ENCODE peak calls at places on chromosomes 4 and X, in five cellular contexts. V, J, N, K and P are unnamed samples.

GRCh38 chr4:150236626-150237025 is 158.4 kb downstream of the DCLK2 start:
- DNase-seq in V (no peak), J (peak; percentile 55), N (no peak), K (no peak), P (no peak)

GRCh38 chr4:23999714-24000113 is 109.9 kb upstream of the PPARGC1A start:
- DNase-seq in V (no peak), J (peak; percentile 34), N (no peak), K (no peak), P (no peak)

GRCh38 chr4:1192493-1193205 is 20.3 kb upstream of the SPON2 start:
- DNase-seq in V (no peak), J (no peak), N (no peak), K (no peak), P (peak; percentile 61)

GRCh38 chr4:159273841-159274240 is 171.0 kb downstream of the RAPGEF2 start:
- DNase-seq in V (no peak), J (no peak), N (no peak), K (no peak), P (no peak)

GRCh38 chr4:161554372-161554990 is 609.3 kb downstream of the FSTL5 start:
- DNase-seq in V (no peak), J (peak; percentile 69), N (no peak), K (no peak), P (no peak)

GRCh38 chr4:144355809-144356757 is 215.6 kb upstream of the GYPA start:
- DNase-seq in V (no peak), J (peak; percentile 51), N (peak; percentile 70), K (peak; percentile 70), P (no peak)

GRCh38 chr4:82519072-82519471 is 42.7 kb downstream of the TMEM150C start:
- DNase-seq in V (no peak), J (no peak), N (no peak), K (no peak), P (no peak)

GRCh38 chrX:153966283-153966688 is 5.3 kb downstream of the HCFC1 start:
- DNase-seq in V (no peak), J (no peak), N (no peak), K (no peak), P (peak; percentile 51)

GRCh38 chr4:109576462-109576861 is 16.4 kb downstream of the MCUB start:
- DNase-seq in V (no peak), J (peak; percentile 11), N (no peak), K (no peak), P (no peak)

GRCh38 chr4:106444557-106444956 is 76.0 kb upstream of the GIMD1 start:
- DNase-seq in V (no peak), J (peak; percentile 54), N (no peak), K (no peak), P (no peak)

GRCh38 chrX:153388722-153389459 is 12.3 kb downstream of the PNMA6E start:
- DNase-seq in V (no peak), J (no peak), N (no peak), K (no peak), P (no peak)

GRCh38 chr4:106587558-106587957 is 219.0 kb upstream of the GIMD1 start:
- DNase-seq in V (no peak), J (peak; percentile 57), N (no peak), K (peak; percentile 5), P (no peak)

GRCh38 chr4:63169836-63170235 is 1239.4 kb downstream of the TECRL start:
- DNase-seq in V (no peak), J (no peak), N (peak; percentile 15), K (no peak), P (no peak)

GRCh38 chr4:41538017-41538733 is at the start of gene LIMCH1:
- DNase-seq in V (no peak), J (no peak), N (no peak), K (no peak), P (peak; percentile 87)

GRCh38 chr4:173025131-173025530 is 143.5 kb upstream of the GALNT7 start:
- DNase-seq in V (peak; percentile 47), J (peak; percentile 61), N (peak; percentile 72), K (peak; percentile 59), P (no peak)

GRCh38 chr4:77358315-77358928 is 201.4 kb downstream of the CCNG2 start:
- DNase-seq in V (peak; percentile 22), J (no peak), N (peak; percentile 36), K (peak; percentile 63), P (no peak)

GRCh38 chrX:136812286-136812685 is 31.6 kb upstream of the ARHGEF6 start:
- DNase-seq in V (no peak), J (peak; percentile 45), N (no peak), K (no peak), P (no peak)

GRCh38 chr4:140315970-140316369 is 57.5 kb upstream of the SCOC start:
- DNase-seq in V (no peak), J (no peak), N (no peak), K (no peak), P (no peak)

GRCh38 chr4:77052352-77052751 is 23.4 kb downstream of the CCNI start:
- DNase-seq in V (peak; percentile 42), J (peak; percentile 28), N (no peak), K (peak; percentile 46), P (no peak)